ENCODE peak calls at places on chromosomes 6 and 20, in ten cellular contexts. R is CD8-positive, alpha-beta memory T cell; W is activated naive CD8-positive, alpha-beta T cell treated with anti-CD3 and anti-CD28 coated beads, Interleukin-2, amount 50 U/mL, for 16 hours; Y is T-helper 22 cell; T is fibroblast of mammary gland; M is heart left ventricle; Z is T-helper 1 cell; N is body of pancreas; Q is AML-193; J is AG20443. B is an unnamed sample.

GRCh38 chr20:46635514-46636091 is 15.7 kb downstream of the SLC13A3 start:
- DNase-seq in W (no peak), Z (no peak), J (no peak), T (peak), N (no peak), Q (no peak), R (no peak), Y (no peak), M (no peak), B (no peak)

GRCh38 chr20:9062066-9062465 is 6.8 kb upstream of the PLCB4 start:
- DNase-seq in R (no peak), Z (no peak), Y (no peak), T (no peak), M (no peak), Q (no peak), J (no peak), W (no peak), N (no peak), B (no peak)

GRCh38 chr20:23637282-23638221 is at the start of gene CST3:
- DNase-seq in N (peak), Z (no peak), M (peak), J (peak), Y (no peak), W (no peak), T (peak), R (no peak), Q (peak), B (peak)

GRCh38 chr6:137571854-137572253 is 77.7 kb upstream of the OLIG3 start:
- DNase-seq in W (peak), N (peak), T (peak), Y (peak), Q (peak), M (no peak), J (no peak), Z (peak), R (peak), B (peak)

GRCh38 chr6:169652896-169653295 is 48.9 kb downstream of the WDR27 start:
- DNase-seq in J (no peak), W (no peak), M (no peak), Y (no peak), Z (no peak), Q (no peak), R (no peak), N (no peak), T (no peak), B (no peak)

GRCh38 chr6:119240257-119241123 is 109.1 kb downstream of the MAN1A1 start:
- DNase-seq in N (no peak), J (no peak), Q (no peak), W (no peak), M (no peak), Y (no peak), T (no peak), Z (no peak), R (no peak), B (no peak)

GRCh38 chr20:49099011-49099410 is 52.9 kb downstream of the CSE1L start:
- DNase-seq in J (no peak), W (no peak), M (no peak), Y (no peak), Z (no peak), Q (no peak), N (no peak), R (no peak), T (no peak), B (no peak)

GRCh38 chr6:138297761-138298298 is 79.5 kb upstream of the PBOV1 start:
- DNase-seq in W (no peak), J (peak), Y (no peak), M (no peak), Q (no peak), N (no peak), Z (peak), T (peak), R (no peak), B (no peak)

GRCh38 chr6:149501768-149502167 is 17.0 kb upstream of the ZC3H12D start:
- DNase-seq in W (no peak), Q (no peak), Y (no peak), N (no peak), T (no peak), Z (no peak), R (no peak), J (no peak), M (no peak), B (no peak)

GRCh38 chr20:45010399-45010828 is 44.1 kb downstream of the STK4 start:
- DNase-seq in N (no peak), Q (no peak), T (peak), Y (no peak), W (no peak), R (no peak), Z (no peak), J (no peak), M (no peak), B (no peak)

GRCh38 chr6:101486124-101486523 is 92.6 kb downstream of the GRIK2 start:
- DNase-seq in T (no peak), Z (no peak), J (no peak), Y (no peak), R (no peak), N (no peak), W (no peak), M (no peak), Q (no peak), B (no peak)

GRCh38 chr6:138028893-138029292 is 78.3 kb downstream of the PERP start:
- DNase-seq in R (no peak), J (no peak), Z (no peak), T (no peak), N (no peak), W (no peak), M (no peak), Y (no peak), Q (no peak), B (no peak)

GRCh38 chr20:25288291-25289181 is 40.7 kb downstream of the PYGB start:
- DNase-seq in Q (no peak), Z (no peak), J (no peak), M (peak), R (no peak), W (no peak), N (peak), Y (no peak), T (no peak), B (peak)

GRCh38 chr6:42230320-42231034 is 12.8 kb upstream of the MRPS10 start:
- DNase-seq in W (no peak), Q (no peak), T (no peak), Y (no peak), M (no peak), Z (no peak), N (no peak), R (no peak), J (peak), B (peak)

GRCh38 chr20:59668926-59669325 is 64.6 kb downstream of the PHACTR3 start:
- DNase-seq in J (no peak), M (no peak), Y (no peak), Q (no peak), W (no peak), Z (no peak), T (no peak), R (no peak), N (no peak), B (no peak)

GRCh38 chr6:78954740-78955139 is 87.4 kb downstream of the IRAK1BP1 start:
- DNase-seq in R (no peak), Q (no peak), M (no peak), N (no peak), W (no peak), T (no peak), Y (no peak), J (no peak), Z (no peak), B (no peak)

GRCh38 chr20:56409521-56409920 is 2.5 kb upstream of the CASS4 start:
- DNase-seq in T (peak), Y (no peak), J (no peak), Z (no peak), N (no peak), R (no peak), Q (peak), W (no peak), M (no peak), B (no peak)

GRCh38 chr20:58538752-58539151 is 23.6 kb upstream of the APCDD1L start:
- DNase-seq in Q (no peak), R (no peak), N (no peak), T (peak), Y (no peak), J (no peak), Z (no peak), W (no peak), M (no peak), B (no peak)

GRCh38 chr6:87706187-87706966 is 4.3 kb upstream of the AKIRIN2 start:
- DNase-seq in J (peak), Q (no peak), Z (no peak), W (no peak), Y (no peak), M (no peak), N (no peak), R (no peak), T (peak), B (no peak)

GRCh38 chr6:45376310-45377040 is 1.3 kb downstream of the SUPT3H start:
- DNase-seq in Y (no peak), R (no peak), T (peak), N (no peak), Z (no peak), J (no peak), Q (peak), M (no peak), W (no peak), B (no peak)

GRCh38 chr6:133761706-133762105 is 127.2 kb upstream of the TCF21 start:
- DNase-seq in T (peak), Y (no peak), N (no peak), Z (no peak), W (no peak), J (peak), Q (no peak), M (no peak), R (no peak), B (no peak)

GRCh38 chr6:34793877-34794276 is 2.0 kb downstream of the BLTP3A start:
- DNase-seq in M (no peak), J (no peak), W (no peak), T (no peak), R (no peak), Y (no peak), N (no peak), Q (no peak), Z (no peak), B (no peak)

GRCh38 chr6:132933085-132933484 is 118.7 kb downstream of the RPS12 start:
- DNase-seq in J (no peak), Q (no peak), W (no peak), R (no peak), M (no peak), N (no peak), Y (no peak), T (no peak), Z (no peak), B (no peak)

GRCh38 chr6:65191412-65191811 is 515.6 kb downstream of the EYS start:
- DNase-seq in M (no peak), R (no peak), J (no peak), Y (no peak), Q (no peak), N (no peak), W (no peak), Z (no peak), T (no peak), B (no peak)

GRCh38 chr6:14178083-14178445 is 60.5 kb downstream of the CD83 start:
- DNase-seq in R (no peak), Y (no peak), T (no peak), W (no peak), Q (no peak), Z (no peak), J (no peak), N (no peak), M (no peak), B (no peak)

GRCh38 chr6:137264308-137265075 is 45.3 kb upstream of the IFNGR1 start:
- DNase-seq in Z (no peak), N (peak), T (peak), Q (no peak), J (no peak), R (no peak), Y (no peak), W (no peak), M (peak), B (no peak)

B was measured in RPMI8226.